ENCODE peak calls at places on chromosome 4, in six cellular contexts. R is psoas muscle, E is sigmoid colon, Y is cardiac fibroblast, L is fibroblast of villous mesenchyme, O is OCI-LY7. T is an unnamed sample.

GRCh38 chr4:4791299-4791798 is 68.1 kb upstream of the MSX1 start:
- DNase-seq in R (no peak), E (no peak), Y (no peak), L (no peak), O (no peak), T (no peak)

GRCh38 chr4:39169426-39169825 is 12.9 kb upstream of the WDR19 start:
- DNase-seq in R (no peak), E (no peak), Y (no peak), L (no peak), O (no peak), T (no peak)

GRCh38 chr4:108166441-108167315 is 2.1 kb downstream of the LEF1 start:
- DNase-seq in R (no peak), E (no peak), Y (no peak), L (no peak), O (peak), T (no peak)

GRCh38 chr4:152536545-152537182 is 772 bp upstream of the FBXW7 start:
- DNase-seq in R (no peak), E (no peak), Y (peak), L (peak), O (peak), T (peak)

GRCh38 chr4:159487284-159487747 is 384.4 kb downstream of the RAPGEF2 start:
- DNase-seq in R (no peak), E (no peak), Y (peak), L (peak), O (peak), T (no peak)

GRCh38 chr4:143700420-143701352 is at the start of gene FREM3:
- DNase-seq in R (peak), E (no peak), Y (no peak), L (no peak), O (no peak), T (peak)

GRCh38 chr4:177229331-177229730 is 80.3 kb upstream of the NEIL3 start:
- DNase-seq in R (no peak), E (no peak), Y (peak), L (peak), O (no peak), T (no peak)

GRCh38 chr4:81164623-81165416 is 50.2 kb downstream of the PRKG2 start:
- DNase-seq in R (no peak), E (no peak), Y (peak), L (no peak), O (no peak), T (peak)

GRCh38 chr4:12633058-12633651 is 851.0 kb downstream of the RAB28 start:
- DNase-seq in R (peak), E (peak), Y (peak), L (peak), O (peak), T (peak)

GRCh38 chr4:75584067-75584466 is 28.2 kb downstream of the ODAPH start:
- DNase-seq in R (no peak), E (no peak), Y (peak), L (no peak), O (no peak), T (no peak)

GRCh38 chr4:139556071-139556734 is at the start of gene SETD7:
- DNase-seq in R (peak), E (peak), Y (peak), L (peak), O (peak), T (peak)
- TF ChIP-seq CTCF in R (no peak), E (no peak), Y (no peak), L (peak), O (no peak), T (no peak)

GRCh38 chr4:119823891-119824290 is 195.3 kb upstream of the PDE5A start:
- DNase-seq in R (no peak), E (no peak), Y (no peak), L (no peak), O (no peak), T (no peak)
- TF ChIP-seq CTCF in R (no peak), E (no peak), Y (no peak), L (no peak), O (no peak), T (no peak)

GRCh38 chr4:80035336-80035735 is 37.7 kb downstream of the ANTXR2 start:
- DNase-seq in R (no peak), E (no peak), Y (no peak), L (no peak), O (no peak), T (no peak)

GRCh38 chr4:80029364-80029763 is 43.7 kb downstream of the ANTXR2 start:
- DNase-seq in R (no peak), E (no peak), Y (no peak), L (no peak), O (no peak), T (no peak)

GRCh38 chr4:80036949-80037348 is 36.1 kb downstream of the ANTXR2 start:
- DNase-seq in R (no peak), E (no peak), Y (peak), L (peak), O (no peak), T (no peak)

GRCh38 chr4:80036306-80036705 is 36.7 kb downstream of the ANTXR2 start:
- DNase-seq in R (no peak), E (no peak), Y (no peak), L (no peak), O (no peak), T (peak)

GRCh38 chr4:80033581-80033980 is 39.4 kb downstream of the ANTXR2 start:
- DNase-seq in R (no peak), E (no peak), Y (no peak), L (no peak), O (no peak), T (no peak)
- TF ChIP-seq CTCF in R (no peak), E (no peak), Y (no peak), L (peak), O (no peak), T (no peak)

GRCh38 chr4:95392886-95393285 is 155.9 kb downstream of the UNC5C start:
- DNase-seq in R (no peak), E (no peak), Y (no peak), L (no peak), O (no peak), T (no peak)
- TF ChIP-seq CTCF in R (no peak), E (no peak), Y (no peak), L (no peak), O (no peak), T (no peak)

GRCh38 chr4:120286813-120287212 is 220.2 kb upstream of the MAD2L1 start:
- DNase-seq in R (no peak), E (no peak), Y (peak), L (no peak), O (no peak), T (no peak)
- TF ChIP-seq CTCF in R (no peak), E (no peak), Y (peak), L (no peak), O (no peak), T (no peak)

GRCh38 chr4:184573701-184574100 is 75.5 kb downstream of the CASP3 start:
- DNase-seq in R (no peak), E (no peak), Y (peak), L (no peak), O (no peak), T (no peak)
- TF ChIP-seq CTCF in R (no peak), E (no peak), Y (no peak), L (no peak), O (no peak), T (no peak)